ENCODE peak calls at places on chromosome 7, in seven cellular contexts. One of them, this sample, is unnamed.

GRCh38 chr7:80611779-80612178 is 26.7 kb upstream of the CD36 start:
- DNase-seq in left lung: peak; percentile 69
- DNase-seq in A549: peak; percentile 79
- DNase-seq in heart left ventricle: peak; percentile 67
- DNase-seq in H9: no peak
- DNase-seq in astrocyte: peak; percentile 76
- DNase-seq in Panc1: no peak
- DNase-seq in this sample: peak; percentile 67

GRCh38 chr7:63521-64021 is 128.8 kb upstream of the FAM20C start:
- DNase-seq in astrocyte: no peak
- DNase-seq in left lung: peak; percentile 39
- DNase-seq in A549: no peak
- DNase-seq in heart left ventricle: peak; percentile 71
- DNase-seq in H9: no peak
- DNase-seq in Panc1: no peak
- DNase-seq in this sample: peak; percentile 37

GRCh38 chr7:150852371-150852905 is at the start of gene AOC1:
- DNase-seq in left lung: peak; percentile 41
- DNase-seq in H9: peak; percentile 48
- DNase-seq in heart left ventricle: no peak
- DNase-seq in astrocyte: no peak
- DNase-seq in A549: no peak
- DNase-seq in Panc1: no peak
- DNase-seq in this sample: no peak

GRCh38 chr7:44257618-44258422 is 57.0 kb downstream of the YKT6 start:
- DNase-seq in heart left ventricle: peak; percentile 87
- DNase-seq in Panc1: peak; percentile 20
- DNase-seq in H9: no peak
- DNase-seq in astrocyte: peak; percentile 84
- DNase-seq in A549: peak; percentile 21
- DNase-seq in left lung: peak; percentile 70
- DNase-seq in this sample: peak; percentile 78

GRCh38 chr7:107816053-107816566 is 13.1 kb upstream of the SLC26A3 start:
- DNase-seq in left lung: no peak
- DNase-seq in astrocyte: no peak
- DNase-seq in Panc1: no peak
- DNase-seq in H9: no peak
- DNase-seq in A549: no peak
- DNase-seq in heart left ventricle: no peak
- DNase-seq in this sample: no peak

GRCh38 chr7:142809671-142810070 is 38.9 kb downstream of the PRSS2 start:
- DNase-seq in A549: no peak
- DNase-seq in Panc1: no peak
- DNase-seq in heart left ventricle: no peak
- DNase-seq in astrocyte: no peak
- DNase-seq in H9: no peak
- DNase-seq in left lung: no peak
- DNase-seq in this sample: no peak

GRCh38 chr7:151731022-151731441 is 145.9 kb downstream of the PRKAG2 start:
- DNase-seq in Panc1: no peak
- DNase-seq in left lung: no peak
- DNase-seq in astrocyte: no peak
- DNase-seq in H9: no peak
- DNase-seq in heart left ventricle: no peak
- DNase-seq in A549: no peak
- DNase-seq in this sample: no peak

GRCh38 chr7:36514289-36515243 is 124.9 kb downstream of the ANLN start:
- DNase-seq in Panc1: no peak
- DNase-seq in astrocyte: no peak
- DNase-seq in H9: no peak
- DNase-seq in heart left ventricle: no peak
- DNase-seq in A549: no peak
- DNase-seq in left lung: no peak
- DNase-seq in this sample: no peak

GRCh38 chr7:17581301-17581700 is 282.8 kb downstream of the AHR start:
- DNase-seq in H9: no peak
- DNase-seq in A549: no peak
- DNase-seq in astrocyte: no peak
- DNase-seq in left lung: no peak
- DNase-seq in heart left ventricle: no peak
- DNase-seq in Panc1: no peak
- DNase-seq in this sample: no peak

GRCh38 chr7:47092331-47092730 is 489.6 kb downstream of the TNS3 start:
- DNase-seq in H9: no peak
- DNase-seq in A549: no peak
- DNase-seq in heart left ventricle: no peak
- DNase-seq in Panc1: no peak
- DNase-seq in astrocyte: peak; percentile 27
- DNase-seq in left lung: no peak
- DNase-seq in this sample: no peak

GRCh38 chr7:93373537-93373936 is 141.4 kb downstream of the VPS50 start:
- DNase-seq in A549: no peak
- DNase-seq in left lung: no peak
- DNase-seq in H9: no peak
- DNase-seq in heart left ventricle: no peak
- DNase-seq in Panc1: no peak
- DNase-seq in astrocyte: no peak
- DNase-seq in this sample: no peak

GRCh38 chr7:93378131-93378530 is 146.0 kb downstream of the VPS50 start:
- DNase-seq in A549: no peak
- DNase-seq in heart left ventricle: no peak
- DNase-seq in H9: no peak
- DNase-seq in astrocyte: no peak
- DNase-seq in Panc1: no peak
- DNase-seq in left lung: no peak
- DNase-seq in this sample: no peak

GRCh38 chr7:93375603-93376002 is 143.4 kb downstream of the VPS50 start:
- DNase-seq in H9: no peak
- DNase-seq in Panc1: no peak
- DNase-seq in astrocyte: no peak
- DNase-seq in left lung: no peak
- DNase-seq in heart left ventricle: no peak
- DNase-seq in A549: no peak
- DNase-seq in this sample: no peak

DNA sequence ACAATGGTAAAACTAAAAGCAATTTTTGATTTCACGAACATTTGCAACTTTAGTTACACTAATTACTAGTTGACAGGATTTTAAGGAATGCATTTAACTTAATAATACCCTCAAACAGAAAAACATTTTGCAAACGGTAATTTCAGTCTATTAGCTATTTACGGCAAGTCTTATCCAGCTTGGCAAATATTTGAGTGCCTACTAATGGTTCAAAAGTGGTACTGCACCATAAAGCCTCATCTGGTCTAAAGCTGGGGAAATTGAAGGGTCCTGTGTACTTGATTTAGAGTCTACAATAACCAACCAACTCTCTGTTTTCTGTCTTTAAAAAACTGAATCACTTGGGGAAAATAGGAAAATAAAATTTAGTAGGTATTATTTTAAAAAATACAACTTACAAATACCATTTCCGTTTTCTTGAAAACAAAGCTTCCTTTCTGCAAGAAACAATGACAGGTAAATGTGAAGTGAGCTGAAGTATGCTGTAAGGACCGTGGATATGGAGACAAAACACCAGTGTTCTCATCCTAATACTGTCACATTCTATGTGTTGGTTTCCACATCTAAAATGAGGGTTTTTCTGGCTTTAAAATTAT is 142.3 kb downstream of the VPS50 start:
- DNase-seq in H9: no peak
- DNase-seq in astrocyte: peak; percentile 36
- DNase-seq in A549: peak; percentile 45
- DNase-seq in Panc1: peak; percentile 42
- DNase-seq in left lung: no peak
- DNase-seq in heart left ventricle: no peak
- DNase-seq in this sample: no peak
- TF ChIP-seq CTCF in H9: peak; percentile 81
- TF ChIP-seq CTCF in astrocyte: peak; percentile 96
- TF ChIP-seq CTCF in A549: peak; percentile 50
- TF ChIP-seq CTCF in Panc1: peak; percentile 83
- TF ChIP-seq CTCF in left lung: peak; percentile 47
- TF ChIP-seq CTCF in heart left ventricle: peak; percentile 55
- TF ChIP-seq CTCF in this sample: peak; percentile 66

GRCh38 chr7:155803418-155804376 is 8.6 kb downstream of the SHH start:
- DNase-seq in heart left ventricle: peak; percentile 61
- DNase-seq in Panc1: no peak
- DNase-seq in left lung: peak; percentile 84
- DNase-seq in A549: peak; percentile 64
- DNase-seq in H9: peak; percentile 75
- DNase-seq in astrocyte: no peak
- DNase-seq in this sample: no peak
- H3K4me1 ChIP-seq in heart left ventricle: peaks cover 37% of the 10 kb centered on the region
- H3K4me1 ChIP-seq in Panc1: peaks cover 10% of the 10 kb centered on the region
- H3K4me1 ChIP-seq in left lung: peaks cover 59% of the 10 kb centered on the region
- H3K4me1 ChIP-seq in A549: peaks cover 24% of the 10 kb centered on the region
- H3K4me1 ChIP-seq in H9: no peaks in the 10 kb centered on the region
- H3K4me1 ChIP-seq in astrocyte: peaks cover 18% of the 10 kb centered on the region
- H3K4me1 ChIP-seq in this sample: peaks cover 53% of the 10 kb centered on the region

GRCh38 chr7:141012696-141013344 is 1.9 kb downstream of the MRPS33 start:
- DNase-seq in heart left ventricle: no peak
- DNase-seq in H9: no peak
- DNase-seq in astrocyte: no peak
- DNase-seq in A549: no peak
- DNase-seq in left lung: no peak
- DNase-seq in Panc1: no peak
- DNase-seq in this sample: no peak

GRCh38 chr7:141014091-141014490 is 661 bp downstream of the MRPS33 start:
- DNase-seq in left lung: no peak
- DNase-seq in heart left ventricle: no peak
- DNase-seq in Panc1: no peak
- DNase-seq in A549: no peak
- DNase-seq in astrocyte: peak; percentile 35
- DNase-seq in H9: no peak
- DNase-seq in this sample: no peak

GRCh38 chr7:141016349-141016748 is 1.6 kb upstream of the MRPS33 start:
- DNase-seq in astrocyte: no peak
- DNase-seq in A549: no peak
- DNase-seq in Panc1: no peak
- DNase-seq in left lung: no peak
- DNase-seq in H9: no peak
- DNase-seq in heart left ventricle: no peak
- DNase-seq in this sample: no peak

GRCh38 chr7:141013345-141013715 is 1.4 kb downstream of the MRPS33 start:
- DNase-seq in heart left ventricle: no peak
- DNase-seq in Panc1: no peak
- DNase-seq in astrocyte: no peak
- DNase-seq in H9: no peak
- DNase-seq in left lung: no peak
- DNase-seq in A549: no peak
- DNase-seq in this sample: no peak

DNA sequence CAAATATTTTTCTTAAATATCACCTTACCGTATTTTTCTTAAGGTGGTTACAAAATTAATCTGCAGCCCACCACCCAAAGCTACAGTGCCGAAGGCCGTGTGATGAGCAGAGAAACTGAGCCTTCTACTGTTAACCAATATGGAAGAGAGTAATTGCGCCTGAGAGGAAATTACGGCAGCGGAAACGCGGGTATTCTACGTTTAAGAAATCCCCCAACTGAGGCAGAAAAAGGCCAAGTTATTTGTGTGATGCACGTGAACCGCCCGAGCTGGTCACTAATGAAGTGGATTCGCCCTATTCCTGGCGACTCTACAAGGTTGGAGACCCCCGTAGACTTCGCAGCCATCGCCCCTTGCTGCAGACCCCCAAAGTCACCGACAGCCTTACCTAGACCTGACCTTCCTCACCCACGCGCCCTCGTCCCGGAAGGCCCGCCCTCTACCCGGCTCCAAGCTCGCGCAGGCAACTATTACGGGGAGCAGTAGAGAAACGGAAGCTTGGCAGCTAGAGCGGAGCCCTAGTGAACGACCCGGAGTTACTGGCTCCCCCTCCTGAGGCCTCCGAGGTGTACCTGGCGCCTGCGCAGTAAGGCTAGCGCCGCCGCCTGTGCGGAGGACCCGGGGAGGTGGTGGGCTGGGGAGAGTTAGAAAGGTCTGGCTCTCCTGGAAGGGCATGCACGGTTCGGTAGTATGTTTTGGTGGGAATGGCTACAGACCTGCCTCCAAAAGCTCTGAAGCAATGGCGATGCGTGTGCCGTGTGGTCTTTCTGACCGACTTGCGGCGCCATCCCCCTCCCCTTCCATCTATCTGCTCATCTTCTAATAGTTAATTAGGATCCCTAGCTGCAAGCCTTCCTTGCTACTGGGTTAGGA is at the start of gene MRPS33:
- DNase-seq in heart left ventricle: peak; percentile 96
- DNase-seq in Panc1: peak; percentile 90
- DNase-seq in astrocyte: peak; percentile 92
- DNase-seq in left lung: peak; percentile 96
- DNase-seq in H9: peak; percentile 98
- DNase-seq in A549: peak; percentile 97
- DNase-seq in this sample: peak; percentile 93
- TF ChIP-seq CTCF in heart left ventricle: peak; percentile 13
- TF ChIP-seq CTCF in Panc1: peak; percentile 92
- TF ChIP-seq CTCF in astrocyte: peak; percentile 50
- TF ChIP-seq CTCF in left lung: no peak
- TF ChIP-seq CTCF in H9: peak; percentile 71
- TF ChIP-seq CTCF in A549: peak; percentile 61
- TF ChIP-seq CTCF in this sample: no peak

GRCh38 chr7:2978403-2978802 is 65.3 kb downstream of the CARD11 start:
- DNase-seq in left lung: peak; percentile 87
- DNase-seq in A549: no peak
- DNase-seq in heart left ventricle: no peak
- DNase-seq in H9: peak; percentile 69
- DNase-seq in astrocyte: no peak
- DNase-seq in Panc1: no peak
- DNase-seq in this sample: peak; percentile 28

GRCh38 chr7:2979951-2980350 is 63.7 kb downstream of the CARD11 start:
- DNase-seq in Panc1: no peak
- DNase-seq in left lung: no peak
- DNase-seq in astrocyte: no peak
- DNase-seq in heart left ventricle: no peak
- DNase-seq in A549: no peak
- DNase-seq in H9: no peak
- DNase-seq in this sample: no peak

GRCh38 chr7:2980406-2981102 is 63.1 kb downstream of the CARD11 start:
- DNase-seq in H9: no peak
- DNase-seq in left lung: peak; percentile 46
- DNase-seq in astrocyte: no peak
- DNase-seq in A549: no peak
- DNase-seq in Panc1: no peak
- DNase-seq in heart left ventricle: no peak
- DNase-seq in this sample: no peak

GRCh38 chr7:2981103-2981480 is 62.6 kb downstream of the CARD11 start:
- DNase-seq in A549: no peak
- DNase-seq in left lung: peak; percentile 7
- DNase-seq in heart left ventricle: no peak
- DNase-seq in H9: no peak
- DNase-seq in Panc1: no peak
- DNase-seq in astrocyte: no peak
- DNase-seq in this sample: no peak

DNA sequence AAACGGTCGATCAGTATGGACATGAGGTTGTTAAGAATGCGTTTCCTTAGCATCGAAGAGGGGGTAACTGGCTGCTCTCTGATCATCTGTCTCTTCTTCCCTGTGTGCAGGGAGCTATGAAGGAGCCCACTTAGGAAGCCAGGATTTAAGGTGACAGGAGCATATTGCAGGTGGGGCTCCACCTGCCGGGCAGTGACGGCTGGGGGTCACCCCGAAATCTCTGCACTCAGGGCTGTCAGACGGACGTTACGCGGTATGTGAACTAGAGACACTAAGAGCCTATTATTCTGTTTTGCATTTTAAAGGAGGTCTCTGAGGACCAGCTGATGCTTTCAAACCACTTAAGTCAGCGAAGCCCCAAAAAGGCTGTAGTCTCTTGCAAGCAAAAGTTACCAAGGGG is 64.4 kb downstream of the CARD11 start:
- DNase-seq in Panc1: no peak
- DNase-seq in left lung: no peak
- DNase-seq in heart left ventricle: no peak
- DNase-seq in H9: no peak
- DNase-seq in A549: no peak
- DNase-seq in astrocyte: no peak
- DNase-seq in this sample: no peak
- H3K4me1 ChIP-seq in Panc1: no peaks in the 10 kb centered on the region
- H3K4me1 ChIP-seq in left lung: peaks cover 14% of the 10 kb centered on the region
- H3K4me1 ChIP-seq in heart left ventricle: no peaks in the 10 kb centered on the region
- H3K4me1 ChIP-seq in H9: no peaks in the 10 kb centered on the region
- H3K4me1 ChIP-seq in A549: no peaks in the 10 kb centered on the region
- H3K4me1 ChIP-seq in astrocyte: no peaks in the 10 kb centered on the region
- H3K4me1 ChIP-seq in this sample: no peaks in the 10 kb centered on the region